ENCODE peak calls at places on chromosomes 12 and 14, in seven cellular contexts. P is tibial artery; Q is CD8-positive, alpha-beta T cell; D is right lobe of liver; U is testis; W is ovary; I is transverse colon. R is an unnamed sample. For H3K36me3, the result is how much of the 10 kb centered on the place peaks cover.

GRCh38 chr12:29026419-29026818 is 122.7 kb upstream of the FAR2 start:
- DNase-seq in P (no peak), Q (no peak), D (no peak), U (no peak), W (no peak), I (no peak), R (no peak)

GRCh38 chr12:109098142-109098652 is 800 bp downstream of the UNG start:
- DNase-seq in P (peak), Q (peak), D (peak), U (no peak), W (peak), I (peak), R (peak)

GRCh38 chr12:121175383-121176119 is 34.4 kb upstream of the P2RX4 start:
- DNase-seq in P (peak), Q (no peak), D (no peak), U (peak), W (peak), I (no peak), R (no peak)

GRCh38 chr12:122537021-122537420 is 10.0 kb downstream of the KNTC1 start:
- DNase-seq in P (no peak), Q (no peak), D (no peak), U (no peak), W (no peak), I (no peak), R (no peak)

GRCh38 chr14:88792572-88793258 is at the start of gene EML5:
- DNase-seq in P (peak), Q (peak), D (peak), U (peak), W (peak), I (peak), R (peak)

GRCh38 chr12:53056296-53056695 is 6.4 kb downstream of the TNS2 start:
- DNase-seq in P (peak), Q (no peak), D (no peak), U (no peak), W (no peak), I (peak), R (no peak)

GRCh38 chr12:3061858-3062215 is 15.3 kb upstream of the TSPAN9 start:
- DNase-seq in P (no peak), Q (no peak), D (no peak), U (no peak), W (no peak), I (no peak), R (no peak)

GRCh38 chr14:57058319-57058718 is 210.4 kb downstream of the EXOC5 start:
- DNase-seq in P (no peak), Q (no peak), D (no peak), U (no peak), W (no peak), I (no peak), R (no peak)

GRCh38 chr14:86055512-86055911 is 525.6 kb downstream of the FLRT2 start:
- DNase-seq in P (no peak), Q (no peak), D (no peak), U (no peak), W (no peak), I (no peak), R (no peak)

GRCh38 chr12:27048822-27049752 is 26.7 kb downstream of the MED21 start:
- DNase-seq in P (no peak), Q (no peak), D (no peak), U (no peak), W (no peak), I (no peak), R (no peak)

GRCh38 chr12:52171950-52172512 is 19.8 kb downstream of the KRT80 start:
- DNase-seq in P (no peak), Q (no peak), D (no peak), U (peak), W (no peak), I (peak), R (no peak)

GRCh38 chr14:99333841-99334240 is 61.8 kb upstream of the BCL11B start:
- DNase-seq in P (no peak), Q (no peak), D (no peak), U (no peak), W (no peak), I (no peak), R (peak)

GRCh38 chr12:43981726-43982125 is 145.8 kb downstream of the TMEM117 start:
- DNase-seq in P (no peak), Q (no peak), D (no peak), U (no peak), W (no peak), I (no peak), R (no peak)

GRCh38 chr14:38074754-38075153 is 132.9 kb upstream of the SSTR1 start:
- DNase-seq in P (no peak), Q (no peak), D (no peak), U (no peak), W (no peak), I (no peak), R (no peak)

GRCh38 chr14:52025310-52025709 is 36.0 kb downstream of the RTRAF start:
- DNase-seq in P (no peak), Q (no peak), D (no peak), U (no peak), W (no peak), I (no peak), R (no peak)

GRCh38 chr14:53772936-53773335 is 183.7 kb downstream of the BMP4 start:
- DNase-seq in P (no peak), Q (no peak), D (no peak), U (no peak), W (no peak), I (no peak), R (no peak)

GRCh38 chr14:66662374-66662773 is 154.4 kb downstream of the GPHN start:
- DNase-seq in P (no peak), Q (no peak), D (no peak), U (peak), W (no peak), I (no peak), R (no peak)

GRCh38 chr12:106723416-106723815 is 51.1 kb upstream of the RIC8B start:
- DNase-seq in P (no peak), Q (no peak), D (no peak), U (no peak), W (no peak), I (peak), R (no peak)

GRCh38 chr12:75699728-75700496 is 188.5 kb upstream of the KRR1 start:
- DNase-seq in P (no peak), Q (no peak), D (no peak), U (no peak), W (no peak), I (no peak), R (no peak)

GRCh38 chr14:101905614-101906013 is 58.8 kb upstream of the DYNC1H1 start:
- DNase-seq in P (no peak), Q (no peak), D (no peak), U (no peak), W (no peak), I (no peak), R (no peak)

GRCh38 chr14:64800000-64800399 is 79.7 kb downstream of the SPTB start:
- DNase-seq in P (no peak), Q (no peak), D (no peak), U (peak), W (no peak), I (peak), R (peak)

GRCh38 chr14:20687362-20688166 is 1.0 kb upstream of the ANG start:
- DNase-seq in P (no peak), Q (no peak), D (no peak), U (no peak), W (no peak), I (peak), R (no peak)

GRCh38 chr14:75879031-75879430 is 102.8 kb downstream of the TGFB3 start:
- DNase-seq in P (no peak), Q (no peak), D (no peak), U (no peak), W (no peak), I (no peak), R (no peak)

GRCh38 chr12:54136844-54137580 is 51.8 kb downstream of the SMUG1 start:
- DNase-seq in P (no peak), Q (no peak), D (no peak), U (no peak), W (no peak), I (no peak), R (no peak)

GRCh38 chr12:93315385-93315906 is 62.3 kb upstream of the NUDT4 start:
- DNase-seq in P (no peak), Q (no peak), D (no peak), U (no peak), W (no peak), I (no peak), R (no peak)

GRCh38 chr14:24710403-24711063 is 76.5 kb upstream of the GZMB start:
- DNase-seq in P (peak), Q (peak), D (no peak), U (peak), W (peak), I (peak), R (peak)

GRCh38 chr12:22215467-22216253 is 118.8 kb downstream of the ST8SIA1 start:
- DNase-seq in P (no peak), Q (no peak), D (no peak), U (no peak), W (no peak), I (no peak), R (no peak)

GRCh38 chr12:88391556-88391955 is 188.7 kb downstream of the KITLG start:
- DNase-seq in P (no peak), Q (no peak), D (no peak), U (no peak), W (no peak), I (no peak), R (no peak)

GRCh38 chr12:132577191-132577920 is 33.0 kb downstream of the LRCOL1 start:
- DNase-seq in P (no peak), Q (no peak), D (no peak), U (no peak), W (no peak), I (no peak), R (no peak)
- H3K36me3 ChIP-seq in P (half or more), Q (under half), D (under half), U (under half), W (under half), I (under half), R (under half)

GRCh38 chr14:93970589-93970966 is 5.8 kb downstream of the ASB2 start:
- DNase-seq in P (no peak), Q (peak), D (no peak), U (no peak), W (no peak), I (peak), R (no peak)
- TF ChIP-seq CTCF in P (peak), Q (peak), D (peak), U (no peak), W (no peak), I (peak), R (no peak)

GRCh38 chr12:70607107-70607506 is 30.1 kb downstream of the PTPRB start:
- DNase-seq in P (no peak), Q (no peak), D (no peak), U (no peak), W (no peak), I (no peak), R (no peak)
- H3K27ac ChIP-seq in P (no peak), Q (no peak), D (no peak), U (no peak), W (no peak), I (no peak), R (peak)

GRCh38 chr12:11666651-11667050 is 17.2 kb downstream of the ETV6 start:
- DNase-seq in P (no peak), Q (no peak), D (no peak), U (no peak), W (no peak), I (no peak), R (no peak)
- H3K36me3 ChIP-seq in P (under half), Q (under half), D (under half), U (under half), W (under half), I (under half), R (under half)

GRCh38 chr12:123643911-123644310 is 10.3 kb downstream of the GTF2H3 start:
- DNase-seq in P (no peak), Q (no peak), D (no peak), U (no peak), W (no peak), I (no peak), R (no peak)

GRCh38 chr12:123645851-123646250 is 12.2 kb downstream of the GTF2H3 start:
- DNase-seq in P (no peak), Q (no peak), D (no peak), U (no peak), W (no peak), I (no peak), R (no peak)
- TF ChIP-seq CTCF in P (no peak), Q (no peak), D (no peak), U (no peak), W (no peak), I (no peak), R (no peak)

GRCh38 chr12:119727600-119728436 is 59.9 kb downstream of the PRKAB1 start:
- DNase-seq in P (no peak), Q (no peak), D (no peak), U (peak), W (no peak), I (no peak), R (no peak)
- H3K27ac ChIP-seq in P (no peak), Q (no peak), D (no peak), U (peak), W (no peak), I (no peak), R (no peak)